ENCODE peak calls at places on chromosomes 12 and 14, in six cellular contexts. C is neural progenitor cell; U is small intestine; I is breast epithelium; A is K562; T is CD8-positive, alpha-beta T cell. Y is an unnamed sample.

GRCh38 chr12:42977451-42978230 is 388.1 kb upstream of the PRICKLE1 start:
- DNase-seq in C (no peak), U (no peak), I (no peak), A (no peak), T (no peak), Y (no peak)

GRCh38 chr14:94383777-94384176 is 4.6 kb downstream of the SERPINA1 start:
- DNase-seq in C (no peak), U (no peak), I (no peak), A (no peak), T (no peak), Y (no peak)

GRCh38 chr12:62210422-62210821 is 49.8 kb upstream of the USP15 start:
- DNase-seq in C (peak; percentile 45), U (peak; percentile 21), I (no peak), A (peak; percentile 55), T (peak; percentile 19), Y (peak; percentile 52)

GRCh38 chr14:23573384-23573783 is 5.2 kb downstream of the JPH4 start:
- DNase-seq in C (no peak), U (no peak), I (peak; percentile 34), A (no peak), T (no peak), Y (no peak)

GRCh38 chr14:89418452-89418851 is 1.4 kb upstream of the FOXN3 start:
- DNase-seq in C (no peak), U (peak; percentile 61), I (no peak), A (no peak), T (peak; percentile 24), Y (no peak)

GRCh38 chr14:99534333-99534732 is 53.1 kb downstream of the CCNK start:
- DNase-seq in C (peak; percentile 72), U (no peak), I (no peak), A (no peak), T (no peak), Y (no peak)

GRCh38 chr12:3913278-3913677 is 40.1 kb upstream of the PARP11 start:
- DNase-seq in C (no peak), U (no peak), I (no peak), A (no peak), T (no peak), Y (no peak)

GRCh38 chr14:99575043-99576023 is 28.7 kb downstream of the CCDC85C start:
- DNase-seq in C (no peak), U (peak; percentile 98), I (peak; percentile 80), A (peak; percentile 37), T (no peak), Y (peak; percentile 71)

GRCh38 chr14:39055786-39056474 is 47.1 kb downstream of the SEC23A start:
- DNase-seq in C (peak; percentile 4), U (no peak), I (no peak), A (no peak), T (no peak), Y (no peak)

GRCh38 chr12:121915841-121916321 is 2.5 kb upstream of the CFAP251 start:
- DNase-seq in C (peak; percentile 65), U (no peak), I (no peak), A (no peak), T (no peak), Y (no peak)

GRCh38 chr14:53109028-53109687 is 44.0 kb downstream of the DDHD1 start:
- DNase-seq in C (no peak), U (peak; percentile 17), I (no peak), A (no peak), T (peak; percentile 54), Y (peak; percentile 19)

GRCh38 chr12:39632670-39633069 is 13.1 kb upstream of the ABCD2 start:
- DNase-seq in C (no peak), U (no peak), I (no peak), A (no peak), T (no peak), Y (no peak)

GRCh38 chr12:120536064-120536791 is 2.1 kb downstream of the RNF10 start:
- DNase-seq in C (no peak), U (peak; percentile 48), I (no peak), A (no peak), T (no peak), Y (no peak)

GRCh38 chr12:11688831-11689230 is 39.4 kb downstream of the ETV6 start:
- DNase-seq in C (no peak), U (no peak), I (no peak), A (no peak), T (no peak), Y (no peak)

GRCh38 chr14:36700656-36701055 is 39.0 kb downstream of the PAX9 start:
- DNase-seq in C (no peak), U (no peak), I (no peak), A (no peak), T (no peak), Y (no peak)

GRCh38 chr14:22388669-22389625 is 200.1 kb downstream of the DAD1 start:
- DNase-seq in C (no peak), U (no peak), I (no peak), A (no peak), T (no peak), Y (no peak)

GRCh38 chr12:123105427-123105826 is 45.5 kb downstream of the PITPNM2 start:
- DNase-seq in C (peak; percentile 29), U (no peak), I (no peak), A (no peak), T (no peak), Y (no peak)

GRCh38 chr14:67335781-67336180 is 23.8 kb downstream of the ATP6V1D start:
- DNase-seq in C (peak; percentile 65), U (no peak), I (no peak), A (no peak), T (no peak), Y (peak; percentile 49)

GRCh38 chr12:111412007-111412829 is 6.5 kb downstream of the SH2B3 start:
- DNase-seq in C (peak; percentile 74), U (no peak), I (no peak), A (no peak), T (no peak), Y (peak; percentile 75)

GRCh38 chr14:103663506-103663905 is 34.5 kb downstream of the KLC1 start:
- DNase-seq in C (no peak), U (no peak), I (no peak), A (no peak), T (no peak), Y (no peak)
- H3K27ac ChIP-seq in C (no peak overlapping the region), U (peak overlapping the region; percentile 71), I (no peak overlapping the region), A (no peak overlapping the region), T (no peak overlapping the region), Y (no peak overlapping the region)

GRCh38 chr12:113613414-113613813 is 141.7 kb upstream of the LHX5 start:
- DNase-seq in C (no peak), U (no peak), I (no peak), A (no peak), T (no peak), Y (no peak)
- H3K27me3 ChIP-seq in C (peaks cover 9% of the 10 kb centered on the region), U (peaks cover 22% of the 10 kb centered on the region), I (no peaks in the 10 kb centered on the region), A (no peaks in the 10 kb centered on the region), T (no peaks in the 10 kb centered on the region), Y (peaks cover 4% of the 10 kb centered on the region)

GRCh38 chr12:117059156-117059555 is 40.1 kb downstream of the TESC start:
- DNase-seq in C (no peak), U (no peak), I (no peak), A (no peak), T (no peak), Y (no peak)
- H3K4me1 ChIP-seq in C (peaks cover 10% of the 10 kb centered on the region), U (no peaks in the 10 kb centered on the region), I (no peaks in the 10 kb centered on the region), A (peaks cover 12% of the 10 kb centered on the region), T (peaks cover 19% of the 10 kb centered on the region), Y (no peaks in the 10 kb centered on the region)

DNA sequence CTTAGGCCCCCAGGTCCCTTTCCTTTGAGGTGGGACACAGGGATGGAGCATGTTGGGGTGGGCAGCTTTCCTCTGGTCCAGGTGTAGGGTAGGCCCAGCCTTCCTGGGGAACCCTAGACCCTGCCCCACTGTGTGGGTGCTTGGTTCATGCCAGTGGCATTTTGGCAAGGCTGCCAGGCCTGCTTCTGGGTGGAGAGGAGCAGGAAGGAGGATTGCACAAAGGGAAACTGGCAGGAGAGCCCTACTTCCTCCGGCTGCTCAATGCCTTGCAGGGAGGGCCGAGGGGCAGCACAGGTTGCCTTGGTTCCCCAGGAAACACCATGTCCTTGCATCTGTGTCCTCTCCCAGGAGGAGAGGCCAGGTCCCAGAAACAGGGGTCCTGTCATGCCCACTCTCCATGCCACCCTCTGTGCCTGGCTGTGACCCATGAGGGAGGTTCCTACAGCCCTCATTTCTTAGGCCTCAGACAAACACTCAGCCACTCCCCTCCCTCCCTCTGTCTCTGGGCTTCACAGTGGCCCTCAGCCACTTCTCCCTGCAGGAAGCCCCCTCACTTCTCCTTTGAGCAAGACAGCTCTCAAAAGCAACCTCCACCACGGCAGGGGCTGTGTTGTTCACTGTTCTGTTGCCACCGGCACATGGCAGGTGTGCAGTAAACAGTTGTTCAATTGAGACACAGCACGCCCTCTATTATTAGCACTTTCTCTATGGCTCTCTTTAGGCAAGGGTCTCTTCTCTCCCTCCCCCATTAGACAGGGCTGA is 6.8 kb upstream of the KRT80 start:
- DNase-seq in C (no peak), U (no peak), I (no peak), A (no peak), T (no peak), Y (no peak)
- H3K27ac ChIP-seq in C (no peak overlapping the region), U (no peak overlapping the region), I (peak overlapping the region; percentile 82), A (no peak overlapping the region), T (no peak overlapping the region), Y (peak overlapping the region; percentile 89)

GRCh38 chr14:76381817-76382494 is 6.0 kb downstream of the ESRRB start:
- DNase-seq in C (no peak), U (no peak), I (no peak), A (no peak), T (no peak), Y (no peak)

GRCh38 chr14:76380991-76381390 is 5.1 kb downstream of the ESRRB start:
- DNase-seq in C (no peak), U (no peak), I (no peak), A (no peak), T (no peak), Y (no peak)

GRCh38 chr14:76377675-76378074 is 1.7 kb downstream of the ESRRB start:
- DNase-seq in C (no peak), U (no peak), I (no peak), A (no peak), T (no peak), Y (no peak)

GRCh38 chr14:76386922-76387782 is 11.2 kb downstream of the ESRRB start:
- DNase-seq in C (peak; percentile 88), U (peak; percentile 59), I (peak; percentile 61), A (peak; percentile 76), T (peak; percentile 28), Y (peak; percentile 61)

DNA sequence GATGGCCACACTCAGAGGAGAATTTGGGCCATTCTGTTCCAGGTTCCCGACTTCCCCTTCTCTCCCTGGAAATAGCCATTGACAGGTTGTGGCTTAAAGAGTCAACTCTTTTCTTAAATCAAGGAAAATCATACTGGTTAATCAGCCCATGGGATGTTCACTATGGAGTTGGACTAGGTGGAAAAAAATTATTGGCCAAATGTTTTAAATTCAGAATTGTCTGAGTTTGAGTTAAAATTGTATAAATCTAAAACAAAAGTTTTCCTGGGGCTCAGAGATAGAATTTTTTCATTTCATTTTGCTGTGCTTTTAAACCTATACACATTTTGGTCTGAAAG is 6.5 kb downstream of the ESRRB start:
- DNase-seq in C (no peak), U (no peak), I (no peak), A (no peak), T (no peak), Y (no peak)
- H3K27me3 ChIP-seq in C (peaks cover 90% of the 10 kb centered on the region), U (peaks cover 25% of the 10 kb centered on the region), I (no peaks in the 10 kb centered on the region), A (no peaks in the 10 kb centered on the region), T (no peaks in the 10 kb centered on the region), Y (peaks cover 8% of the 10 kb centered on the region)

Y was measured in SJCRH30.